ENCODE peak calls at places on chromosomes 11 and 22, in five cellular contexts. C is astrocyte; X is tibial artery; E is AG04450; G is naive thymus-derived CD4-positive, alpha-beta T cell. D is an unnamed sample.

GRCh38 chr11:13183094-13183825 is 94.3 kb upstream of the BMAL1 start:
- DNase-seq in C (peak), X (no peak), E (no peak), G (peak), D (no peak)

GRCh38 chr11:60915250-60915914 is 1.4 kb downstream of the TMEM109 start:
- DNase-seq in C (peak), X (peak), E (no peak), G (peak), D (peak)

GRCh38 chr11:2402890-2403645 is 2.5 kb downstream of the TSSC4 start:
- DNase-seq in C (no peak), X (no peak), E (no peak), G (no peak), D (no peak)

GRCh38 chr11:15819679-15820286 is 536.6 kb downstream of the SOX6 start:
- DNase-seq in C (no peak), X (peak), E (no peak), G (no peak), D (no peak)

GRCh38 chr11:61083601-61084147 is 18.6 kb upstream of the CD5 start:
- DNase-seq in C (no peak), X (no peak), E (no peak), G (peak), D (no peak)

GRCh38 chr11:35003658-35004057 is 87.2 kb downstream of the PDHX start:
- DNase-seq in C (peak), X (no peak), E (no peak), G (no peak), D (no peak)

GRCh38 chr11:71240061-71240690 is 12.2 kb downstream of the SHANK2 start:
- DNase-seq in C (no peak), X (no peak), E (no peak), G (no peak), D (no peak)

GRCh38 chr11:120229451-120230424 is 10.2 kb upstream of the POU2F3 start:
- DNase-seq in C (no peak), X (no peak), E (no peak), G (peak), D (no peak)

GRCh38 chr11:125402436-125402835 is 93.6 kb downstream of the FEZ1 start:
- DNase-seq in C (peak), X (no peak), E (no peak), G (no peak), D (peak)

GRCh38 chr22:49303061-49303735 is 524.5 kb downstream of the BRD1 start:
- DNase-seq in C (no peak), X (no peak), E (no peak), G (no peak), D (no peak)